ENCODE peak calls at places on chromosome 12, in four cellular contexts. A, X, D and P are unnamed samples.

GRCh38 chr12:4036872-4037271 is 163.7 kb upstream of the PARP11 start:
- DNase-seq in A (no peak), X (no peak), D (no peak), P (no peak)

GRCh38 chr12:2957816-2958431 is 1.3 kb upstream of the TEAD4 start:
- DNase-seq in A (peak), X (no peak), D (no peak), P (no peak)

GRCh38 chr12:10372534-10372931 is 17.3 kb downstream of the KLRK1 start:
- DNase-seq in A (no peak), X (no peak), D (no peak), P (no peak)

GRCh38 chr12:38771871-38772270 is 133.5 kb downstream of the CPNE8 start:
- DNase-seq in A (no peak), X (no peak), D (no peak), P (peak)

GRCh38 chr12:105852496-105852895 is 286.3 kb downstream of the NUAK1 start:
- DNase-seq in A (no peak), X (no peak), D (no peak), P (no peak)

GRCh38 chr12:30622509-30622908 is 73.2 kb downstream of the IPO8 start:
- DNase-seq in A (no peak), X (no peak), D (peak), P (peak)

GRCh38 chr12:3533703-3534386 is 42.8 kb downstream of the PRMT8 start:
- DNase-seq in A (no peak), X (no peak), D (no peak), P (no peak)

GRCh38 chr12:93847517-93848452 is 170.6 kb downstream of the CRADD start:
- DNase-seq in A (no peak), X (no peak), D (peak), P (peak)

GRCh38 chr12:121444842-121445202 is 44.9 kb downstream of the RNF34 start:
- DNase-seq in A (no peak), X (no peak), D (no peak), P (peak)

GRCh38 chr12:91127751-91128150 is 16.5 kb upstream of the LUM start:
- DNase-seq in A (no peak), X (no peak), D (peak), P (no peak)

GRCh38 chr12:100954118-100954517 is 159.5 kb downstream of the ANO4 start:
- DNase-seq in A (no peak), X (no peak), D (no peak), P (no peak)

GRCh38 chr12:62738105-62738504 is 196.8 kb downstream of the PPM1H start:
- DNase-seq in A (no peak), X (no peak), D (no peak), P (no peak)

GRCh38 chr12:76276499-76277151 is 71.6 kb downstream of the BBS10 start:
- DNase-seq in A (no peak), X (no peak), D (no peak), P (no peak)

GRCh38 chr12:100826323-100826722 is 31.7 kb downstream of the ANO4 start:
- DNase-seq in A (peak), X (no peak), D (peak), P (no peak)

GRCh38 chr12:38469689-38470088 is 153.1 kb downstream of the ALG10B start:
- DNase-seq in A (no peak), X (no peak), D (no peak), P (no peak)

GRCh38 chr12:47767197-47767724 is 5.8 kb upstream of the SLC48A1 start:
- DNase-seq in A (peak), X (peak), D (peak), P (peak)

GRCh38 chr12:14618990-14619389 is 51.3 kb upstream of the PLBD1 start:
- DNase-seq in A (peak), X (no peak), D (peak), P (no peak)

GRCh38 chr12:116206828-116207227 is 70.7 kb downstream of the MED13L start:
- DNase-seq in A (no peak), X (no peak), D (no peak), P (no peak)

DNA sequence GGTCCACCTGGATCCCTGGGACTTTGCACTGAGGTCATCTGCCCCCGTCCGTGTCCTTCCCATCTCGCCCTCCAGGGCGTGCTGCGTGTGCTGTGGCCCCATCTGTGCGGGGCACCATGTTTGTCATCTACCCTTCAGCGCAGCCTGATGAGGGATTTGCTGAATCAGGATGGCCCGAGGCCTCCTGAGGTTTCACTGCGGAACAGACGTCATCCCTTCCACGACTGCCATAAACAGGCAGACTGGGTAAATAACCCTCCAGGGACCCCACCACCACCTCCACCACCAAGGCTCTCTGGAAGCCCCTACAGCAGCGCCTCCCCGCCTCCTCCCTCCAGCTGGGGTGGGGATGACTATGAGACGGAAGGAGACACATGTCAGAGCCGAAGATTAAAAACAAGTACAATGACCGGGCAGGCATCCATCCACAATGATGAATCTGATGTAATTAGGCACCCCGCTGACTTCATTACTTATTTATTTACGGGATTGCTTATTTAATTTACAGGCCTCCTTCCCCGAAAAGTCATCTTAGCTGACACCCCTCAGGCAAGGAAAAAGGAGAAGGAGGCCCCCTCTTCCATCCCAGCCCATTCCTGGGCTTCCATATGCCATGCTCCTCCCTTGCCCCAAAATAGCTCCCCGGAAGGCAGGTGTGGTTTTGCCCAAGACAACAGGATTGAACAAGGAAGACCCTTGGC is 39.4 kb downstream of the NCOR2 start:
- DNase-seq in A (no peak), X (no peak), D (peak), P (no peak)
- TF ChIP-seq CTCF in A (no peak), X (no peak), D (no peak), P (no peak)

GRCh38 chr12:130819248-130819576 is 19.8 kb downstream of the STX2 start:
- DNase-seq in A (no peak), X (no peak), D (no peak), P (no peak)
- TF ChIP-seq CTCF in A (peak), X (peak), D (no peak), P (no peak)

GRCh38 chr12:68414988-68415387 is 82.8 kb upstream of the MDM1 start:
- DNase-seq in A (no peak), X (no peak), D (no peak), P (peak)

GRCh38 chr12:68418137-68418460 is 85.9 kb upstream of the MDM1 start:
- DNase-seq in A (no peak), X (no peak), D (no peak), P (no peak)

GRCh38 chr12:68420225-68421008 is 88.3 kb upstream of the MDM1 start:
- DNase-seq in A (no peak), X (no peak), D (peak), P (no peak)

GRCh38 chr12:68416350-68416749 is 84.2 kb upstream of the MDM1 start:
- DNase-seq in A (no peak), X (no peak), D (no peak), P (no peak)

DNA sequence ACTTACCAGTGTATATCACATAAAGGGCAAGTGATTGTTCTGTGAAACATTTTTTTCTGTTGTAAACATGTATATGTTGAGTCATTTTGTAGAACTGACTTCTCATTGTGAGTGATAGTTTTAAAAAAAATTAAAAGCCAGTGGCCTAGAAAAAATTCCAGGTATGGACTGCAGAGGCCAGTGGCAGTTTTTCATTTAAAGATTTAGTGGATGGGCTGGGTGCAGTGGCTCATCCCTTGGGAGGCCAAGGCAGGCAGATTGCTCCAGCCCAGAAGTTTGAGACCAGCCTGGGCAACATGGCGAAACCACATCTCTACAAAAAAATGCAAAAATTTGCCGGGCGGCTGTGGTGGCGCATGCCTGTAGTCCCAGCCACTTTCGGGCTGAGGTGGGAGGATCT is 84.7 kb upstream of the MDM1 start:
- DNase-seq in A (no peak), X (no peak), D (peak), P (no peak)
- TF ChIP-seq CTCF in A (no peak), X (no peak), D (peak), P (no peak)

GRCh38 chr12:79115743-79116142 is 251.2 kb downstream of the SYT1 start:
- DNase-seq in A (no peak), X (no peak), D (no peak), P (no peak)

GRCh38 chr12:79114896-79115295 is 250.3 kb downstream of the SYT1 start:
- DNase-seq in A (no peak), X (no peak), D (no peak), P (no peak)

GRCh38 chr12:79124385-79124784 is 259.8 kb downstream of the SYT1 start:
- DNase-seq in A (no peak), X (no peak), D (no peak), P (no peak)

GRCh38 chr12:79121486-79121885 is 256.9 kb downstream of the SYT1 start:
- DNase-seq in A (peak), X (no peak), D (no peak), P (no peak)

GRCh38 chr12:79119796-79120195 is 255.2 kb downstream of the SYT1 start:
- DNase-seq in A (no peak), X (no peak), D (no peak), P (no peak)
- TF ChIP-seq CTCF in A (no peak), X (no peak), D (no peak), P (no peak)

GRCh38 chr12:43282106-43282505 is 269.9 kb downstream of the ADAMTS20 start:
- DNase-seq in A (no peak), X (no peak), D (peak), P (no peak)
- TF ChIP-seq CTCF in A (peak), X (no peak), D (peak), P (peak)

DNA sequence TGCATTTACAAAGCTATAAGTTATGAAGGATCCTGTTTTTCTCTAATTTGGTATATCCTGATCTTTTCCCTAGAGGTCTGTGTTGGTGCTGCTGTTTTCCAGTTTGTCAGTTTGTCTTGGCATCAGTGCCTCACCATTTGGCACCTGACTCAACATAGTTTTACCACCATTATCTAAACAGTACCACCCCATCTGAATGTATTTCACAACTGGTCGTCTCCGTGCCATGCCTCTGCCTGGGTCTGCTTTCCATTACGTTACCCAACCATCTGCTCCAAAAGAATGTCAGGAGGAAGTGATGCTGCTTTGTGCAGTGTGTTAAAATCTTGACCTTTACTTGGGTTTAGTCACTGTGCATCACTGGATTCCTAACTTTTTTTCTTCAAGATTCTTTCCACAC is 129.3 kb upstream of the RASSF8 start:
- DNase-seq in A (peak), X (no peak), D (peak), P (no peak)
- TF ChIP-seq CTCF in A (no peak), X (no peak), D (peak), P (no peak)

GRCh38 chr12:113359939-113360748 is 1.8 kb downstream of the PLBD2 start:
- DNase-seq in A (no peak), X (no peak), D (peak), P (no peak)
- TF ChIP-seq CTCF in A (peak), X (no peak), D (peak), P (peak)

GRCh38 chr12:28237423-28237822 is 47.2 kb downstream of the CCDC91 start:
- DNase-seq in A (no peak), X (no peak), D (no peak), P (no peak)
- TF ChIP-seq CTCF in A (no peak), X (no peak), D (peak), P (no peak)

GRCh38 chr12:42458575-42458974 is 131.0 kb downstream of the PRICKLE1 start:
- DNase-seq in A (no peak), X (no peak), D (no peak), P (no peak)
- TF ChIP-seq CTCF in A (no peak), X (no peak), D (no peak), P (no peak)